ENCODE peak calls at places on chromosomes 7 and 10, in seven cellular contexts. A is AG04450, L is GM10248, U is thyroid gland, R is heart right ventricle, Z is PC-9, T is brain microvascular endothelial cell. Q is an unnamed sample.

GRCh38 chr10:122939819-122940543 is 14.0 kb downstream of the C10orf88 start:
- DNase-seq in A (peak; percentile 59), L (no peak), U (no peak), R (no peak), Z (no peak), T (peak; percentile 22), Q (no peak)

GRCh38 chr10:58531084-58531695 is 18.5 kb downstream of the BICC1 start:
- DNase-seq in A (no peak), L (peak; percentile 11), U (peak; percentile 64), R (peak; percentile 32), Z (peak; percentile 53), T (peak; percentile 82), Q (peak; percentile 34)

GRCh38 chr7:105587899-105588690 is 6.8 kb upstream of the EFCAB10 start:
- DNase-seq in A (no peak), L (no peak), U (no peak), R (no peak), Z (no peak), T (no peak), Q (no peak)

GRCh38 chr7:75931676-75932075 is 16.7 kb downstream of the POR start:
- DNase-seq in A (no peak), L (no peak), U (no peak), R (no peak), Z (no peak), T (no peak), Q (no peak)

GRCh38 chr10:101124933-101125332 is 6.2 kb upstream of the TLX1 start:
- DNase-seq in A (no peak), L (no peak), U (no peak), R (no peak), Z (no peak), T (no peak), Q (no peak)

GRCh38 chr10:78470267-78471103 is 436.8 kb downstream of the RPS24 start:
- DNase-seq in A (no peak), L (no peak), U (peak; percentile 93), R (no peak), Z (no peak), T (no peak), Q (no peak)

GRCh38 chr7:31192996-31193395 is 140.9 kb downstream of the ADCYAP1R1 start:
- DNase-seq in A (no peak), L (peak; percentile 32), U (peak; percentile 68), R (peak; percentile 38), Z (peak; percentile 52), T (peak; percentile 45), Q (no peak)

GRCh38 chr10:116272497-116273221 is at the start of gene GFRA1:
- DNase-seq in A (no peak), L (peak; percentile 22), U (no peak), R (no peak), Z (no peak), T (no peak), Q (no peak)

GRCh38 chr10:92094960-92095359 is 171.4 kb downstream of the BTAF1 start:
- DNase-seq in A (no peak), L (no peak), U (no peak), R (no peak), Z (no peak), T (no peak), Q (no peak)

GRCh38 chr7:143346018-143346417 is 16.5 kb downstream of the FAM131B start:
- DNase-seq in A (no peak), L (no peak), U (no peak), R (no peak), Z (no peak), T (no peak), Q (no peak)

GRCh38 chr10:132547421-132547861 is 9.9 kb downstream of the INPP5A start:
- DNase-seq in A (no peak), L (no peak), U (peak; percentile 47), R (no peak), Z (no peak), T (no peak), Q (no peak)

GRCh38 chr7:51246258-51247245 is 70.1 kb downstream of the COBL start:
- DNase-seq in A (no peak), L (no peak), U (no peak), R (peak; percentile 88), Z (no peak), T (no peak), Q (no peak)

GRCh38 chr10:36277459-36277858 is 635.4 kb upstream of the FZD8 start:
- DNase-seq in A (no peak), L (no peak), U (no peak), R (no peak), Z (no peak), T (no peak), Q (no peak)

GRCh38 chr7:100629117-100629711 is 12.1 kb downstream of the TFR2 start:
- DNase-seq in A (no peak), L (no peak), U (no peak), R (no peak), Z (peak; percentile 66), T (no peak), Q (peak; percentile 44)
- TF ChIP-seq CTCF in A (peak; percentile 30), L (peak; percentile 53), U (no peak), R (no peak), Z (peak; percentile 65), T (peak; percentile 64), Q (no peak)

GRCh38 chr7:12436896-12437535 is 33.4 kb upstream of the VWDE start:
- DNase-seq in A (no peak), L (no peak), U (peak; percentile 23), R (no peak), Z (no peak), T (peak; percentile 65), Q (peak; percentile 50)
- TF ChIP-seq CTCF in A (peak; percentile 24), L (no peak), U (no peak), R (no peak), Z (no peak), T (peak; percentile 55), Q (no peak)

GRCh38 chr7:107152011-107152410 is 16.8 kb upstream of the HBP1 start:
- DNase-seq in A (no peak), L (no peak), U (no peak), R (no peak), Z (peak; percentile 5), T (peak; percentile 32), Q (no peak)
- TF ChIP-seq CTCF in A (no peak), L (no peak), U (no peak), R (no peak), Z (no peak), T (no peak), Q (no peak)

GRCh38 chr10:3542185-3542611 is 242.8 kb downstream of the KLF6 start:
- DNase-seq in A (no peak), L (no peak), U (no peak), R (no peak), Z (peak; percentile 40), T (peak; percentile 38), Q (no peak)
- TF ChIP-seq CTCF in A (no peak), L (no peak), U (no peak), R (no peak), Z (no peak), T (no peak), Q (no peak)

GRCh38 chr7:117791877-117792780 is 81.1 kb downstream of the CTTNBP2 start:
- DNase-seq in A (no peak), L (peak; percentile 37), U (no peak), R (no peak), Z (no peak), T (no peak), Q (peak; percentile 92)
- TF ChIP-seq CTCF in A (no peak), L (no peak), U (no peak), R (no peak), Z (no peak), T (no peak), Q (peak; percentile 20)